ENCODE peak calls at places on chromosomes 6 and 20, in six cellular contexts. N is WTC11, M is A549, Q is HepG2, R is endothelial cell of umbilical vein, A is K562. H is an unnamed sample.

GRCh38 chr6:170442596-170442995 is 110.5 kb downstream of the PSMB1 start:
- DNase-seq in N (no peak), M (no peak), Q (no peak), R (no peak), A (no peak), H (no peak)

GRCh38 chr20:24961384-24962181 is 12.5 kb downstream of the CST7 start:
- DNase-seq in N (no peak), M (no peak), Q (no peak), R (no peak), A (no peak), H (no peak)

GRCh38 chr6:41200901-41201783 is at the start of gene TREML2:
- DNase-seq in N (no peak), M (no peak), Q (no peak), R (no peak), A (peak; percentile 80), H (peak; percentile 43)

GRCh38 chr6:4593891-4594445 is 182.2 kb upstream of the CDYL start:
- DNase-seq in N (no peak), M (no peak), Q (no peak), R (no peak), A (no peak), H (no peak)

GRCh38 chr20:9454781-9455180 is 59.6 kb upstream of the LAMP5 start:
- DNase-seq in N (no peak), M (no peak), Q (no peak), R (no peak), A (no peak), H (no peak)

GRCh38 chr6:39302011-39302410 is 12.2 kb downstream of the KCNK17 start:
- DNase-seq in N (no peak), M (no peak), Q (no peak), R (no peak), A (no peak), H (no peak)

GRCh38 chr20:25738198-25738597 is 41.5 kb upstream of the ZNF337 start:
- DNase-seq in N (no peak), M (no peak), Q (no peak), R (no peak), A (no peak), H (no peak)

GRCh38 chr6:49980898-49981297 is 11.5 kb upstream of the DEFB113 start:
- DNase-seq in N (no peak), M (no peak), Q (no peak), R (no peak), A (peak; percentile 23), H (no peak)

GRCh38 chr6:35089935-35090505 is 51.1 kb downstream of the TCP11 start:
- DNase-seq in N (no peak), M (no peak), Q (no peak), R (no peak), A (no peak), H (no peak)

GRCh38 chr20:24668791-24669190 is 199.4 kb downstream of the SYNDIG1 start:
- DNase-seq in N (no peak), M (no peak), Q (no peak), R (no peak), A (no peak), H (no peak)

GRCh38 chr6:85574932-85575598 is 18.6 kb downstream of the SNX14 start:
- DNase-seq in N (no peak), M (no peak), Q (peak; percentile 52), R (peak; percentile 82), A (no peak), H (no peak)

GRCh38 chr6:161227004-161227950 is 46.6 kb downstream of the AGPAT4 start:
- DNase-seq in N (no peak), M (no peak), Q (no peak), R (peak; percentile 30), A (peak; percentile 52), H (no peak)

GRCh38 chr6:21144928-21145327 is 448.6 kb upstream of the SOX4 start:
- DNase-seq in N (no peak), M (no peak), Q (no peak), R (no peak), A (no peak), H (no peak)

GRCh38 chr20:63697868-63698545 is 1.6 kb downstream of the TNFRSF6B start:
- DNase-seq in N (no peak), M (no peak), Q (no peak), R (no peak), A (no peak), H (no peak)

GRCh38 chr6:31171931-31172882 is 1.7 kb upstream of the POU5F1 start:
- DNase-seq in N (peak; percentile 90), M (no peak), Q (no peak), R (no peak), A (no peak), H (peak; percentile 95)

GRCh38 chr20:4282550-4282949 is 267.2 kb upstream of the RNF24 start:
- DNase-seq in N (no peak), M (no peak), Q (no peak), R (no peak), A (no peak), H (no peak)

GRCh38 chr6:79215233-79215824 is 19.2 kb downstream of the HMGN3 start:
- DNase-seq in N (no peak), M (no peak), Q (peak; percentile 9), R (no peak), A (no peak), H (no peak)

GRCh38 chr6:83429857-83430605 is 820 bp downstream of the ME1 start:
- DNase-seq in N (peak; percentile 13), M (no peak), Q (no peak), R (peak; percentile 39), A (peak; percentile 58), H (no peak)

GRCh38 chr6:169885831-169886230 is 134.4 kb downstream of the ERMARD start:
- DNase-seq in N (no peak), M (no peak), Q (no peak), R (no peak), A (no peak), H (peak; percentile 22)

GRCh38 chr20:48965189-48965910 is 43.8 kb downstream of the ARFGEF2 start:
- DNase-seq in N (no peak), M (no peak), Q (no peak), R (no peak), A (no peak), H (no peak)

GRCh38 chr20:62500237-62500864 is 24.6 kb upstream of the GATA5 start:
- DNase-seq in N (peak; percentile 88), M (peak; percentile 80), Q (peak; percentile 56), R (peak; percentile 42), A (peak; percentile 82), H (peak; percentile 93)

GRCh38 chr6:3943373-3943772 is 94.2 kb downstream of the FAM50B start:
- DNase-seq in N (no peak), M (no peak), Q (no peak), R (peak; percentile 89), A (no peak), H (no peak)

GRCh38 chr6:42841844-42842584 is 37.4 kb upstream of the RPL7L1 start:
- DNase-seq in N (no peak), M (no peak), Q (no peak), R (no peak), A (no peak), H (no peak)

GRCh38 chr6:43667245-43668150 is 20.1 kb downstream of the MRPS18A start:
- DNase-seq in N (peak; percentile 88), M (peak; percentile 54), Q (peak; percentile 76), R (peak; percentile 81), A (peak; percentile 91), H (peak; percentile 97)

GRCh38 chr6:21886601-21887091 is 293.1 kb downstream of the SOX4 start:
- DNase-seq in N (no peak), M (peak; percentile 17), Q (no peak), R (peak; percentile 40), A (no peak), H (no peak)

GRCh38 chr20:50560867-50561266 is 50.7 kb downstream of the PTPN1 start:
- DNase-seq in N (no peak), M (no peak), Q (no peak), R (no peak), A (no peak), H (peak; percentile 28)

GRCh38 chr6:43113431-43114260 is 37.5 kb downstream of the PTK7 start:
- DNase-seq in N (no peak), M (no peak), Q (no peak), R (no peak), A (peak; percentile 39), H (no peak)

GRCh38 chr6:110044093-110044492 is 66.0 kb downstream of the GPR6 start:
- DNase-seq in N (no peak), M (no peak), Q (no peak), R (no peak), A (no peak), H (peak; percentile 36)

GRCh38 chr6:110041830-110042229 is 63.7 kb downstream of the GPR6 start:
- DNase-seq in N (no peak), M (no peak), Q (no peak), R (no peak), A (no peak), H (no peak)

GRCh38 chr6:110041149-110041548 is 63.0 kb downstream of the GPR6 start:
- DNase-seq in N (no peak), M (no peak), Q (no peak), R (no peak), A (no peak), H (no peak)

GRCh38 chr6:110042670-110043296 is 64.7 kb downstream of the GPR6 start:
- DNase-seq in N (no peak), M (no peak), Q (no peak), R (no peak), A (no peak), H (no peak)

GRCh38 chr6:110043366-110043994 is 65.4 kb downstream of the GPR6 start:
- DNase-seq in N (no peak), M (no peak), Q (no peak), R (no peak), A (no peak), H (no peak)
- TF ChIP-seq JUN in N (no peak), M (no peak), Q (no peak), R (no peak), A (no peak), H (no peak)

DNA sequence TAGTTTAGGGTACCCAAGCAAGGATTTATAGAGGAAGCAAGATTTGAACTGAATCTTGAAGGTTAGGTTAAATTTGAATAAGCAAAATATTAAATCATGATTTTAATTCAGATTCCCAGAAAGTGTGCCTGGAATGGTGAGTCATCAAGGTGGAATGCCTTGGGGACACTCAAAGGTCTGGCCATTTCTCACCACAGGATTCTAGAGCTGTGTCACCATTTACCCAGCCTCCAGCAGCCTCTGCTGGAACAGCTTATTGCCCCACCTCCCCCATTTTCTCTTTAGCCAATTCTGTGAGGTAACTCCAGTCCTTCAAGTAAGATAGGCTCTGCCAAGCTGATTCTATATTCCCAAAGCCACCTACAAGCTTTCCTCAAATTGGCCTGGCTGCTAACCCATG is 181.4 kb downstream of the SIM1 start:
- DNase-seq in N (no peak), M (peak; percentile 12), Q (no peak), R (no peak), A (peak; percentile 34), H (no peak)
- TF ChIP-seq JUN in N (no peak), M (no peak), Q (no peak), R (peak; percentile 65), A (no peak), H (no peak)

DNA sequence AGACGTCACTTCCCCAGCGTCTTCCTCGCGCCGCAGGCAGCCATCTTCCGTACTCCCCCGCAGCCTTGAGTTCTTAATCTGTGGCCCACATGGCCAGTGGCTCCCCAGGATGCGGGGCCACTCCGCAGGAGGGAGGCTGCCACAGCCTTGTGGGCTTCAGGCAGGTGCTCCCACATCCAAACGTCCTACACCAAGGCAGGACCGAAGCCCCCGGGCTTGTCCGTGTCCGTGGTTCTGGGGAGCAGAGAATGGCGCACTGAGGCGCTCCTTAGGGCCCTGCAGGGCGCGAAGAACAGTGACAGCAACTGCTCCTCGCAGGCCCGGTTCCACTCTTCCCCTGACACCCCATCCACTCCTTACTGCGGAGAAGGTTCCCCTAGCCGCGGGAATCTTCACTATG is 755.8 kb downstream of the PRIM2 start:
- DNase-seq in N (no peak), M (no peak), Q (no peak), R (no peak), A (no peak), H (no peak)
- TF ChIP-seq JUN in N (no peak), M (no peak), Q (no peak), R (no peak), A (no peak), H (no peak)

GRCh38 chr6:111803384-111803783 is 69.9 kb downstream of the FYN start:
- DNase-seq in N (no peak), M (no peak), Q (no peak), R (no peak), A (no peak), H (no peak)
- TF ChIP-seq JUN in N (no peak), M (no peak), Q (no peak), R (no peak), A (no peak), H (no peak)

H was measured in H1.